ENCODE peak calls at places on chromosome 16, in five cellular contexts. One of them, this sample, is unnamed. For H3K36me3, H3K27me3 and H3K9me3, the result is how much of the 10 kb centered on the place peaks cover.

GRCh38 chr16:10750793-10751192 is 7.2 kb downstream of the NUBP1 start:
- DNase-seq in effector memory CD4-positive, alpha-beta T cell: no peak
- DNase-seq in GM23248: no peak
- DNase-seq in A673: no peak
- DNase-seq in aorta: no peak
- DNase-seq in this sample: no peak

GRCh38 chr16:55294947-55295346 is 29.1 kb upstream of the IRX6 start:
- DNase-seq in effector memory CD4-positive, alpha-beta T cell: no peak
- DNase-seq in GM23248: peak
- DNase-seq in A673: no peak
- DNase-seq in aorta: no peak
- DNase-seq in this sample: peak

GRCh38 chr16:79845006-79845733 is 244.6 kb upstream of the MAF start:
- DNase-seq in effector memory CD4-positive, alpha-beta T cell: no peak
- DNase-seq in GM23248: no peak
- DNase-seq in A673: no peak
- DNase-seq in aorta: no peak
- DNase-seq in this sample: no peak

GRCh38 chr16:6112700-6113099 is 1015.1 kb upstream of the EEF2KMT start:
- DNase-seq in effector memory CD4-positive, alpha-beta T cell: no peak
- DNase-seq in GM23248: no peak
- DNase-seq in A673: no peak
- DNase-seq in aorta: no peak
- DNase-seq in this sample: no peak

GRCh38 chr16:70476272-70477020 is 22.1 kb downstream of the FCSK start:
- DNase-seq in effector memory CD4-positive, alpha-beta T cell: no peak
- DNase-seq in GM23248: peak
- DNase-seq in A673: peak
- DNase-seq in aorta: no peak
- DNase-seq in this sample: peak

GRCh38 chr16:51151951-51152663 is 1.0 kb upstream of the SALL1 start:
- DNase-seq in effector memory CD4-positive, alpha-beta T cell: no peak
- DNase-seq in GM23248: peak
- DNase-seq in A673: peak
- DNase-seq in aorta: no peak
- DNase-seq in this sample: peak

GRCh38 chr16:90026135-90026534 is 6.9 kb upstream of the DBNDD1 start:
- DNase-seq in effector memory CD4-positive, alpha-beta T cell: no peak
- DNase-seq in GM23248: no peak
- DNase-seq in A673: no peak
- DNase-seq in aorta: no peak
- DNase-seq in this sample: no peak

GRCh38 chr16:3235856-3236669 is 1.1 kb upstream of the ZNF200 start:
- DNase-seq in effector memory CD4-positive, alpha-beta T cell: peak
- DNase-seq in GM23248: peak
- DNase-seq in A673: peak
- DNase-seq in aorta: peak
- DNase-seq in this sample: no peak

GRCh38 chr16:83113317-83113716 is 486.5 kb downstream of the CDH13 start:
- DNase-seq in effector memory CD4-positive, alpha-beta T cell: no peak
- DNase-seq in GM23248: peak
- DNase-seq in A673: peak
- DNase-seq in aorta: no peak
- DNase-seq in this sample: no peak

GRCh38 chr16:47924950-47925349 is 230.8 kb downstream of the ABCC12 start:
- DNase-seq in effector memory CD4-positive, alpha-beta T cell: no peak
- DNase-seq in GM23248: no peak
- DNase-seq in A673: no peak
- DNase-seq in aorta: no peak
- DNase-seq in this sample: no peak

GRCh38 chr16:70160821-70161220 is 12.8 kb upstream of the CLEC18C start:
- DNase-seq in effector memory CD4-positive, alpha-beta T cell: no peak
- DNase-seq in GM23248: no peak
- DNase-seq in A673: no peak
- DNase-seq in aorta: peak
- DNase-seq in this sample: no peak

DNA sequence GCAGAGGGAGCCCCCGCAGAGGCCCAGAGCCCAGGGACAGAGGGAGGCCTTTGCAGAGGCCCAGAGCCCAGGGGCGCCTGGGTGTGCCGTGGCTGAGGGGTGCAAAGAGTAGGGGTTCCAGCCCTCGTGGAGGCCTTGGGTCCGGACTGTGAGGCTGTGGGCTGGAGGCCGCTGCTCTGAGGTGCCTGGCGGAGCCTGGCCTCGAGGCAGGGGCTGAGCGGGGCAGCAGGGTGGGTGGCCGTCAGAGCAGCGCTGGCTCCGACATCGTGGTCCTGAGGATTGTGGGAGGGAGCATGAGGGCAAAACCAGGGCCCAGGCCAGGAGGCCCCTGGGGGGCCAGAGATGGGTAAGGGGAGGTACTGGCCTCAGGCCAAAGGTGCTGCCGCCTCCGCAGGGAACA is 33.4 kb downstream of the TSC2 start:
- DNase-seq in effector memory CD4-positive, alpha-beta T cell: no peak
- DNase-seq in GM23248: no peak
- DNase-seq in A673: no peak
- DNase-seq in aorta: no peak
- DNase-seq in this sample: no peak
- H3K36me3 ChIP-seq in effector memory CD4-positive, alpha-beta T cell: half or more
- H3K36me3 ChIP-seq in GM23248: under half
- H3K36me3 ChIP-seq in A673: under half
- H3K36me3 ChIP-seq in aorta: under half
- H3K36me3 ChIP-seq in this sample: under half

DNA sequence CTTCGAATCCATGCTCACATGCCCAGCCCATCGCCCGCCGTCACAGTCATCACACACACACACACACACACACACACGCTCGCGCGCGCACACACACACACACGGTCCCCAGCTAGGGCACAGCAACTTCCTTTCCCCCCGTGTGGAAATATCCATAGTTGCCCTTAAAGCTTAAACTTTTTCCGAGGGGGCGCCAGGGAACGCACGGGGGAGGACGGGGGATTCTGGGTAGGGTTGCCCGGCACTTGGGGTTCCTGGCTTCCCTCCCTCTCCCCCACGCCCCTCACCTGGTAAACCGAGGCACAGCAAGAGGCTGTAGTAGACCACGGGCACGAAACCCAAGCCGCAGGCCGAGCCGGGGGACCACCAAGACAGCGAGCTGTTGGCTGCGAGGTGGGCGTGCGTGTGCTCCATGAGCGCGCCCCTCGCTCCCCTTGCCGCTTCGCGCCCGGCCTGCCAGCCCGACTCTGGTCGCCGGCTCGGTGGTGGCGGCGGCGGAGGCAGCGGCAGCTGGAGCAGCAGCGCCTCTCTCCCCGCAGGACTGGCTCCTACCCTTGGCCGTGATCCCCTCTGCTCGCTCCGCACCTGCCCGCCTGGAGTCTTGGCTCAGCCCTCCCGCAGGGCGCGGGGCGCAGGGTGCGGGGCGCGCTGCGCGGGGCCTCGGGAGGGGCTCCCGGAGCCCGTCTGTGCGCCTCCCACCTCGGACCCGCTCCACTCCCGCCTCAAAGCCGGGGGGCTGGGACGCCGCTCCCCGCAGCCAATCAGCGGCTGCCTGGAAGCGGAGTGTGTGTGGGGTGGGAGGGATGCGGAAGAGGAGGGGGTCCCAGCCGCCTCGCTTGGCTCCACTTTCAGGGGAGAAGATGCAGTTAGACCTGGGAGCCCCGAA is at the start of gene GPR139:
- DNase-seq in effector memory CD4-positive, alpha-beta T cell: no peak
- DNase-seq in GM23248: no peak
- DNase-seq in A673: no peak
- DNase-seq in aorta: no peak
- DNase-seq in this sample: no peak
- H3K27me3 ChIP-seq in effector memory CD4-positive, alpha-beta T cell: under half
- H3K27me3 ChIP-seq in GM23248: under half
- H3K27me3 ChIP-seq in A673: half or more
- H3K27me3 ChIP-seq in aorta: under half
- H3K27me3 ChIP-seq in this sample: under half

DNA sequence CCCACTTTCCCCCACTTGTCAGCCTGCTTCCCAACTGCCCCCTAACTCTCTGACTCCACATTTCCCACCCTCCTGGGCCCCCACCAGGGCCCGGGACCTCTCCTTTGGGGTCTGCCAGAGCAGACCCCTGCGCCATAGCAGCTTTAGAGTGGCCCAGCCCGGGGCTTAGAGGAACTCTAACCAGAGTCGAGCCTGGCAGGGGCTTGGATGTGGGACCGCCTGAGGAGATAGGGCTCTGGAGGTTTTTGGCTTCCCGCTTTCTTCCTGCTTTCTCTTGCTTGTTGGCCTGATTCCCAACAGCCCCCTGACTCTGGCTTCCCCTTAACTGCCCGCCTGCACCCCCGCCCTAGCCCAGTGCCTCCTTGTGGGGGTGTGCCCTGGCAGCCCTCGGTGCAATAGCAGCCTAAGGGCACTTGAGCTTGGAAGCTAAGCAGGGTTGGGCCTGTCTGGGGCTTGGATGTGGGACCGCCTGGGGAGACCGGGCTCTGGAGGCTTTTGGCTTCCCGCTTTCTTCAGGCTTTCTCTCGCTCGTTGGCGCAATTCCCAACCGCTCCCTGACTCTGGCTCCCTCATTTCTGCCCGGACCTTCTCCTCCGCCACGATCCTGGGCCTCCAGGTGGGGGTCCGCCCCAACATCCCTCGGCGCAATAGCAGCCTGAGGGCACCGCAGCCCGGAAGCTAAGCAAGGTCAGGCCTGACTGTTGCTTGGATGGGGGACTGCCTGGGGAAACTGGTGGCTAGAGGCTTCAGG is 2292.0 kb downstream of the TP53TG3F start:
- DNase-seq in effector memory CD4-positive, alpha-beta T cell: no peak
- DNase-seq in GM23248: no peak
- DNase-seq in A673: no peak
- DNase-seq in aorta: no peak
- DNase-seq in this sample: no peak
- H3K9me3 ChIP-seq in effector memory CD4-positive, alpha-beta T cell: under half
- H3K9me3 ChIP-seq in GM23248: under half
- H3K9me3 ChIP-seq in A673: under half
- H3K9me3 ChIP-seq in aorta: under half
- H3K9me3 ChIP-seq in this sample: under half

DNA sequence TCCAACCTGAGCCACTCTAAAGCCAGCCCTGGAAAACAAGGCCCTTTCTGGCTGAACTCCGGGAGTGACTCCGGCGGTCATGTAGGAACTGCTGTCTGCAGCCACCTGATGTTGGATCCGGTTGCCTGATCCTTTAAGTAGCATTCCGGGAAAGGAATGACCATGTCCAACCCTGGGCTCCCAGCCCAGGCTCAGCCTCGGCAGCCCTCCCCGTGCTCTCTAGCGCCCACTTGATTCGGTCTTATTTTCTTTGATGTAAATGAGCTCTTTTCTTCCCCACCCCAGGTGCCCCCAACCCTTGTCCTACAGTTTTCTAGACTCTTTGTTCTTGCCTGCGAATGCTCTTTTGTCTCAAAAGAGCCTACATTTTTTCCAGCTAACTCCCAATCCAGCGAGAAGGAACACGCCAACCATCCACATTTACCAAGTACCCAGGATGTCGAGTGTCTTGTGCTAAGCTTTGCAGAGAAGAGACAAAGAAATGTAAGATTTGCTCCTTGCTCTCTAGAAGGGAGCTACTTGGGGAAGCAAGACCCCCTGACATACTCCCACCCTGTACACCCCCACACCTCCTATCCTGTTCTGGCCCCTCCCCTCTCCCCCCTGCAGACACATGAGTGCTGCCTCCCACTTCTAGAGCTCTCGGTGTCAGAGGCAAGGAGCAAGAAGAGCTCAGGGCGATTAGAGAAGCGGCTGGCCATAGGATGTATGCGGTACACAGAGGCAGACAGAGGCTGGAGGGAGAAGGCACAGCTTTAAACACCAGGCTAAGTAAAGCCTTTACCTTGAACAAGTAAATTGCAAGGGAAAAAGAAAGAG is 53.8 kb downstream of the COG7 start:
- DNase-seq in effector memory CD4-positive, alpha-beta T cell: no peak
- DNase-seq in GM23248: no peak
- DNase-seq in A673: no peak
- DNase-seq in aorta: peak
- DNase-seq in this sample: no peak
- H3K36me3 ChIP-seq in effector memory CD4-positive, alpha-beta T cell: half or more
- H3K36me3 ChIP-seq in GM23248: under half
- H3K36me3 ChIP-seq in A673: half or more
- H3K36me3 ChIP-seq in aorta: under half
- H3K36me3 ChIP-seq in this sample: under half

GRCh38 chr16:919658-920631 is 50.8 kb downstream of the LMF1 start:
- DNase-seq in effector memory CD4-positive, alpha-beta T cell: no peak
- DNase-seq in GM23248: peak
- DNase-seq in A673: no peak
- DNase-seq in aorta: peak
- DNase-seq in this sample: no peak

GRCh38 chr16:923184-923583 is 47.6 kb downstream of the LMF1 start:
- DNase-seq in effector memory CD4-positive, alpha-beta T cell: no peak
- DNase-seq in GM23248: no peak
- DNase-seq in A673: no peak
- DNase-seq in aorta: no peak
- DNase-seq in this sample: no peak

GRCh38 chr16:922051-922450 is 48.7 kb downstream of the LMF1 start:
- DNase-seq in effector memory CD4-positive, alpha-beta T cell: no peak
- DNase-seq in GM23248: no peak
- DNase-seq in A673: no peak
- DNase-seq in aorta: no peak
- DNase-seq in this sample: no peak

GRCh38 chr16:920722-921121 is 50.1 kb downstream of the LMF1 start:
- DNase-seq in effector memory CD4-positive, alpha-beta T cell: no peak
- DNase-seq in GM23248: peak
- DNase-seq in A673: peak
- DNase-seq in aorta: peak
- DNase-seq in this sample: no peak

DNA sequence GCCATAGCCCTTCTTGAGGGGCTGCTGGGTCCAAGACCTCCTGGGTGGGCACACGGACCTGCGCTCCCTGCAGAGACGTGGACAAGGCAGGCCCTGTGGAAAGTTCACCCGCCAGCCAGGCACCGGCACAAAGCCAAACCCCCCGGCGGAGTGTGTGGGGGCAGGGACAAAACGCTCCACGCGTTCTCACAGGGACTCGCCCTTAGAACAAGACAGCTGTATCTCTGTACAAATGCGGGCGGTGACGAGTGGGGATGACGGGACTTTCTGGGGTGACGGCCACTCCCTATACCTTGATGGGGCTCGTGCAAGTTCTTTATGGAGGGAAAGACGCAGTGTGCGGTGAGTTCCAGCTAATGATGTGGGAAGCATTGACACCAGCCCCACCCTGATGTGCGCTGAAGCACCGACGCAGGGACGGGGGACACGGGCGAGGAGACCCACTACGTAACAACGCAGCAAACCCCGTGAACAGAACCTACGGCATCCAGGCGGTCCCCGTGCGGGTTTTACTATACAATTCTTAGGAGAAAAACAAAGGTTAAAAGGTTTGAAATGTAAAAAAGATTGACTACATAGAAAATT is 49.4 kb downstream of the LMF1 start:
- DNase-seq in effector memory CD4-positive, alpha-beta T cell: no peak
- DNase-seq in GM23248: no peak
- DNase-seq in A673: no peak
- DNase-seq in aorta: peak
- DNase-seq in this sample: no peak
- H3K27me3 ChIP-seq in effector memory CD4-positive, alpha-beta T cell: under half
- H3K27me3 ChIP-seq in GM23248: under half
- H3K27me3 ChIP-seq in A673: under half
- H3K27me3 ChIP-seq in aorta: under half
- H3K27me3 ChIP-seq in this sample: under half

GRCh38 chr16:88285514-88285822 is 97.3 kb upstream of the ZNF469 start:
- DNase-seq in effector memory CD4-positive, alpha-beta T cell: no peak
- DNase-seq in GM23248: no peak
- DNase-seq in A673: no peak
- DNase-seq in aorta: no peak
- DNase-seq in this sample: no peak
- H3K9me3 ChIP-seq in effector memory CD4-positive, alpha-beta T cell: under half
- H3K9me3 ChIP-seq in GM23248: under half
- H3K9me3 ChIP-seq in A673: under half
- H3K9me3 ChIP-seq in aorta: under half
- H3K9me3 ChIP-seq in this sample: under half